ENCODE peak calls at places on chromosomes 4 and X, in five cellular contexts. K is NB4, R is AG10803, J is H7, C is upper lobe of left lung. O is an unnamed sample.

GRCh38 chr4:31230579-31230978 is 510.4 kb downstream of the PCDH7 start:
- DNase-seq in K (no peak), R (no peak), J (no peak), C (no peak), O (no peak)

GRCh38 chr4:122838034-122838433 is 11.4 kb downstream of the FGF2 start:
- DNase-seq in K (no peak), R (no peak), J (no peak), C (no peak), O (no peak)

GRCh38 chr4:141329174-141329569 is 108.5 kb downstream of the ZNF330 start:
- DNase-seq in K (peak; percentile 56), R (peak; percentile 93), J (no peak), C (no peak), O (no peak)

GRCh38 chr4:109675181-109675580 is 28.1 kb downstream of the CASP6 start:
- DNase-seq in K (no peak), R (no peak), J (no peak), C (no peak), O (no peak)

GRCh38 chr4:133624744-133625143 is 475.6 kb downstream of the PCDH10 start:
- DNase-seq in K (no peak), R (no peak), J (peak; percentile 9), C (no peak), O (no peak)

GRCh38 chrX:4253092-4253491 is 539.6 kb upstream of the PRKX start:
- DNase-seq in K (peak; percentile 51), R (no peak), J (no peak), C (no peak), O (no peak)

GRCh38 chr4:173017802-173018201 is 150.8 kb upstream of the GALNT7 start:
- DNase-seq in K (no peak), R (no peak), J (no peak), C (no peak), O (no peak)

GRCh38 chr4:42237010-42237409 is 84.6 kb upstream of the BEND4 start:
- DNase-seq in K (no peak), R (no peak), J (no peak), C (no peak), O (no peak)

GRCh38 chr4:129926936-129927335 is 831.0 kb downstream of the C4orf33 start:
- DNase-seq in K (peak; percentile 47), R (no peak), J (no peak), C (no peak), O (no peak)

GRCh38 chr4:15777697-15778096 is 431 bp upstream of the CD38 start:
- DNase-seq in K (peak; percentile 55), R (no peak), J (no peak), C (no peak), O (no peak)
- H3K4me3 ChIP-seq in K (peak overlapping the region; percentile 75), R (no peak overlapping the region), J (no peak overlapping the region), C (peak overlapping the region; percentile 73), O (no peak overlapping the region)

DNA sequence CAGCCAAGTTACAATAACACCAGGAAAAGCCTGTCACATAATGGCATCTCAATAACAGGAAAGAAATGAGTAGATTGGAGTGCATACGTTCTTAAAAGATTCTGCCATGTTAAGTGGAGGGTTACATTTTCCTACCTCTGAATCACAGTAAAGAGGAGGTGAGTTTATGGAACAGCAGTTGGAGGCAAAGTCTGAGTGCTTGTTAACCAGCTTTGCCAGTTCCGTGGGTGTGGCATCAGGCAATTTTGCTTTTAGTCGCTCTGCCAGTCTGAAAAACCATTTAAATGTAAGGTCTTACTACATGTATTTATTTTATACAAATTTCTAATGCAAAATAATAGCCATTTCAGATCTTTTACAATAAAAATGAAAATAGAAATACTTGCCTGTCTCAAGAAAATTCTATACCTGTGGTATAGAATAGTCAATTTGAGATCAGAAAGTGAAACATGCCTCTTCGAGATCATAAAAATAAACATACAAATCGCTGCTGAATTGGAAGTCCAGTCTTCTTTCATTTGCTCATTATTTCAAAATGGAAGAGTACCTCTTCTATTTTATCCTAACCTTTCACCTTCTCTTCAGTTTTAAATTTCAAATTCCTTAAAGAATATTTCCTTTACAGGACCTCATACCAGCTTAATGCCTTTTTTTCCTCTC is 31.4 kb downstream of the GC start:
- DNase-seq in K (no peak), R (no peak), J (no peak), C (no peak), O (no peak)
- H3K4me3 ChIP-seq in K (no peak overlapping the region), R (no peak overlapping the region), J (no peak overlapping the region), C (no peak overlapping the region), O (no peak overlapping the region)

GRCh38 chrX:94058728-94059382 is 384.8 kb downstream of the FAM133A start:
- DNase-seq in K (peak; percentile 5), R (no peak), J (peak; percentile 19), C (no peak), O (no peak)
- H3K4me3 ChIP-seq in K (no peak overlapping the region), R (no peak overlapping the region), J (no peak overlapping the region), C (no peak overlapping the region), O (no peak overlapping the region)

GRCh38 chrX:11667286-11667685 is 1.6 kb upstream of the ARHGAP6 start:
- DNase-seq in K (no peak), R (no peak), J (no peak), C (no peak), O (no peak)

GRCh38 chrX:11665144-11666040 is at the start of gene ARHGAP6:
- DNase-seq in K (no peak), R (peak; percentile 41), J (peak; percentile 82), C (peak; percentile 85), O (no peak)

GRCh38 chrX:11664211-11664888 is 1.4 kb downstream of the ARHGAP6 start:
- DNase-seq in K (no peak), R (no peak), J (peak; percentile 69), C (peak; percentile 44), O (no peak)

GRCh38 chrX:11666180-11666579 is 460 bp upstream of the ARHGAP6 start:
- DNase-seq in K (no peak), R (no peak), J (peak; percentile 82), C (peak; percentile 50), O (no peak)

GRCh38 chrX:11663875-11664210 is 1.9 kb downstream of the ARHGAP6 start:
- DNase-seq in K (no peak), R (no peak), J (peak; percentile 29), C (no peak), O (no peak)
- H3K4me3 ChIP-seq in K (no peak overlapping the region), R (no peak overlapping the region), J (peak overlapping the region; percentile 59), C (peak overlapping the region; percentile 47), O (no peak overlapping the region)

GRCh38 chrX:107630031-107630689 is 1.9 kb downstream of the PRPS1 start:
- DNase-seq in K (no peak), R (no peak), J (no peak), C (no peak), O (no peak)
- H3K4me3 ChIP-seq in K (peak overlapping the region; percentile 97), R (peak overlapping the region; percentile 78), J (peak overlapping the region; percentile 81), C (peak overlapping the region; percentile 66), O (peak overlapping the region; percentile 78)

GRCh38 chr4:87044511-87045369 is 109.9 kb downstream of the AFF1 start:
- DNase-seq in K (peak; percentile 21), R (no peak), J (peak; percentile 35), C (no peak), O (no peak)

GRCh38 chr4:87046111-87046510 is 111.3 kb downstream of the AFF1 start:
- DNase-seq in K (peak; percentile 44), R (peak; percentile 81), J (no peak), C (no peak), O (no peak)

GRCh38 chr4:87047281-87047798 is 112.5 kb downstream of the AFF1 start:
- DNase-seq in K (no peak), R (no peak), J (no peak), C (no peak), O (no peak)

GRCh38 chr4:87042986-87043820 is 108.4 kb downstream of the AFF1 start:
- DNase-seq in K (no peak), R (no peak), J (peak; percentile 30), C (no peak), O (no peak)

DNA sequence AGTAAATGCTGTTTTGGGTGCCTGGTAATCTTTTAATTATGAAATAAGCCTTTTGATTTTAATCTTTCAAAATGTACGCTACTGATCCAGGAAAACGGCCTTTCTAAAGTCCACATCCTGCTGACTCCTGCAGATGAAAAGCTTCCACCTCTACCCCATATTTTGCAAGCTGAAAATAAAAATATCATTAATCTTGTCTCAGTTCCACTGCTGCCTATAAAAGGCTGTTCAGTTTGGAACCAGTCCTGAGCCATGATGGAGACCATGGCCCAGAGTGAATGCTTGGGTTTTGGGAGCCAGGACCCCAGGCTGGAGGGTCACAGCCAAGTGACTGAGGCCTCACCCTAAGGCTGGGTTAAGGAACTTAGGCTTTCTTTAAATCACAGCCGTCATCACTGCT is 110.8 kb downstream of the AFF1 start:
- DNase-seq in K (no peak), R (no peak), J (no peak), C (no peak), O (no peak)
- H3K4me3 ChIP-seq in K (no peak overlapping the region), R (no peak overlapping the region), J (no peak overlapping the region), C (no peak overlapping the region), O (no peak overlapping the region)

GRCh38 chrX:1661922-1662221 is 47.0 kb downstream of the ASMT start:
- DNase-seq in K (no peak), R (no peak), J (no peak), C (no peak), O (no peak)
- H3K4me3 ChIP-seq in K (peak overlapping the region; percentile 63), R (no peak overlapping the region), J (no peak overlapping the region), C (peak overlapping the region; percentile 47), O (no peak overlapping the region)

DNA sequence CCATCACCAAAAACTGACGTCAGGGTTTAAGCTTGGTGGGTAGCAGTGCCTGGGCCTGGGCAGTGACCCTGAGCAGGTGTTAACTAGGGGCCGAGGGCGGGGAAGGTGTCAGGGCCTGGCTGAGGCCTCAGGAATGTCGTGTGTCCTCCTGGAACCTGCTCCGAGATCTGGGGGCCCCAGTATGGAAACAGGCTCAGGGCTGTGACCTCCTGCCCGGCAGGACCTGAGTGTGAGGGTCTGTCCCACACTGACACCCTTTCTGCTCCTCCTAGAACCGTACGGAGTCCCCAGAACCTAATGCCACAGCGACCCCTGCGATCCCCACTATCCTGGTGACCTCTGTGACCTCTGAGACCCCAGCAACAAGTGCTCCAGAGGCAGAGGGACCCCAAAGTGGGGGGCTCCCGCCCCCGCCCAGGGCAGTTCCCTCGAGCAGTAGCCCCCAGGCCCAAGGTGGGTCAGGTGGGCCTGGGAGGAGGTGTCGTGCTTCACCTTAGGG is 741 bp downstream of the HGFAC start:
- DNase-seq in K (no peak), R (no peak), J (peak; percentile 65), C (no peak), O (no peak)
- H3K4me3 ChIP-seq in K (no peak overlapping the region), R (no peak overlapping the region), J (no peak overlapping the region), C (no peak overlapping the region), O (no peak overlapping the region)

GRCh38 chr4:153204247-153205027 is at the start of gene TRIM2:
- DNase-seq in K (no peak), R (peak; percentile 16), J (peak; percentile 63), C (no peak), O (peak; percentile 86)

GRCh38 chr4:153207027-153207426 is 2.8 kb downstream of the TRIM2 start:
- DNase-seq in K (no peak), R (no peak), J (no peak), C (peak; percentile 24), O (no peak)

GRCh38 chr4:153205028-153205648 is 895 bp downstream of the TRIM2 start:
- DNase-seq in K (no peak), R (no peak), J (peak; percentile 19), C (peak; percentile 30), O (no peak)

GRCh38 chr4:153206534-153206933 is 2.3 kb downstream of the TRIM2 start:
- DNase-seq in K (no peak), R (no peak), J (peak; percentile 44), C (no peak), O (no peak)

DNA sequence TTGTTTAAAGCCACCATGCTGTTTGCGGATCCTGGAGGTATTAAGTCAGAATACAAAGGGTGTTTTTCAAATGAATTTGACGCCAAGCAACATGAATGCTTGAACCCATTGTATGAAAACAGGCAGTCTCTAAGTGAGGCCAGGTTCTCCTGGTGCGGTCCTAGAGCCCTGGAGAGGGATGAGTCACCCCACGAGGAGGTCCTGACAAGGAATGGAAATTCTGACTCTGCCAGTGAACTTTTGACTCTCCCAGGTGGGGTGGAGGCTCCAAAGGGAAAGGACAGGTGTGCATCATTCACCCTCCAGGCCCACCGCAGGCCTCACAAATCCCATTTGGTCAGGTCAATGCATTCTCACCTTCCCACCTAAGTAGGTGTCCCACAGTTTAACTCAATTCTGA is 1.5 kb downstream of the TRIM2 start:
- DNase-seq in K (no peak), R (no peak), J (peak; percentile 24), C (no peak), O (peak; percentile 92)
- H3K4me3 ChIP-seq in K (no peak overlapping the region), R (no peak overlapping the region), J (peak overlapping the region; percentile 15), C (peak overlapping the region; percentile 44), O (peak overlapping the region; percentile 64)

O was measured in HCT116.